ENCODE peak calls at places on chromosomes 2 and 18, in four cellular contexts. One of them, this sample, is unnamed.

GRCh38 chr2:188518391-188518790 is 226.7 kb downstream of the GULP1 start:
- DNase-seq in T-helper 9 cell: no peak
- DNase-seq in fibroblast of mammary gland: peak
- DNase-seq in HFF-Myc: no peak
- DNase-seq in this sample: no peak

GRCh38 chr18:59279722-59280121 is 6.5 kb upstream of the RAX start:
- DNase-seq in T-helper 9 cell: no peak
- DNase-seq in fibroblast of mammary gland: no peak
- DNase-seq in HFF-Myc: no peak
- DNase-seq in this sample: no peak

GRCh38 chr2:170332676-170333402 is 154.9 kb downstream of the MYO3B start:
- DNase-seq in T-helper 9 cell: no peak
- DNase-seq in fibroblast of mammary gland: no peak
- DNase-seq in HFF-Myc: no peak
- DNase-seq in this sample: no peak

GRCh38 chr18:11119550-11119949 is 29.8 kb downstream of the PIEZO2 start:
- DNase-seq in T-helper 9 cell: no peak
- DNase-seq in fibroblast of mammary gland: no peak
- DNase-seq in HFF-Myc: no peak
- DNase-seq in this sample: no peak

GRCh38 chr18:2905802-2906521 is 59.2 kb downstream of the EMILIN2 start:
- DNase-seq in T-helper 9 cell: peak
- DNase-seq in fibroblast of mammary gland: peak
- DNase-seq in HFF-Myc: no peak
- DNase-seq in this sample: peak

GRCh38 chr2:2033691-2034090 is 289.4 kb upstream of the PXDN start:
- DNase-seq in T-helper 9 cell: no peak
- DNase-seq in fibroblast of mammary gland: no peak
- DNase-seq in HFF-Myc: no peak
- DNase-seq in this sample: no peak

GRCh38 chr2:110149330-110150220 is 34.0 kb upstream of the MALL start:
- DNase-seq in T-helper 9 cell: no peak
- DNase-seq in fibroblast of mammary gland: peak
- DNase-seq in HFF-Myc: no peak
- DNase-seq in this sample: no peak

GRCh38 chr2:232282486-232282885 is 96.1 kb upstream of the ALPP start:
- DNase-seq in T-helper 9 cell: no peak
- DNase-seq in fibroblast of mammary gland: no peak
- DNase-seq in HFF-Myc: no peak
- DNase-seq in this sample: no peak

GRCh38 chr2:95021015-95021399 is 4.5 kb upstream of the MAL start:
- DNase-seq in T-helper 9 cell: no peak
- DNase-seq in fibroblast of mammary gland: no peak
- DNase-seq in HFF-Myc: no peak
- DNase-seq in this sample: no peak

GRCh38 chr2:21354113-21354679 is 230.4 kb downstream of the TDRD15 start:
- DNase-seq in T-helper 9 cell: no peak
- DNase-seq in fibroblast of mammary gland: no peak
- DNase-seq in HFF-Myc: no peak
- DNase-seq in this sample: no peak

GRCh38 chr2:144830543-144830942 is 310.6 kb upstream of the ZEB2 start:
- DNase-seq in T-helper 9 cell: no peak
- DNase-seq in fibroblast of mammary gland: no peak
- DNase-seq in HFF-Myc: no peak
- DNase-seq in this sample: no peak

GRCh38 chr2:191645807-191646611 is 31.9 kb upstream of the NABP1 start:
- DNase-seq in T-helper 9 cell: no peak
- DNase-seq in fibroblast of mammary gland: no peak
- DNase-seq in HFF-Myc: no peak
- DNase-seq in this sample: no peak

GRCh38 chr2:240424341-240425235 is 10.9 kb upstream of the GPC1 start:
- DNase-seq in T-helper 9 cell: no peak
- DNase-seq in fibroblast of mammary gland: no peak
- DNase-seq in HFF-Myc: no peak
- DNase-seq in this sample: no peak

GRCh38 chr2:38654495-38655381 is 11.2 kb upstream of the GALM start:
- DNase-seq in T-helper 9 cell: no peak
- DNase-seq in fibroblast of mammary gland: no peak
- DNase-seq in HFF-Myc: no peak
- DNase-seq in this sample: no peak

GRCh38 chr2:29260151-29260772 is 145.0 kb downstream of the CLIP4 start:
- DNase-seq in T-helper 9 cell: no peak
- DNase-seq in fibroblast of mammary gland: peak
- DNase-seq in HFF-Myc: peak
- DNase-seq in this sample: no peak

GRCh38 chr2:9655441-9656269 is 24.9 kb upstream of the YWHAQ start:
- DNase-seq in T-helper 9 cell: no peak
- DNase-seq in fibroblast of mammary gland: peak
- DNase-seq in HFF-Myc: peak
- DNase-seq in this sample: no peak

GRCh38 chr2:63364866-63365265 is 223.4 kb downstream of the WDPCP start:
- DNase-seq in T-helper 9 cell: no peak
- DNase-seq in fibroblast of mammary gland: no peak
- DNase-seq in HFF-Myc: no peak
- DNase-seq in this sample: no peak

GRCh38 chr2:139669675-139670074 is 889.5 kb upstream of the NXPH2 start:
- DNase-seq in T-helper 9 cell: no peak
- DNase-seq in fibroblast of mammary gland: no peak
- DNase-seq in HFF-Myc: no peak
- DNase-seq in this sample: no peak

GRCh38 chr18:64044616-64045015 is 74.7 kb downstream of the SERPINB8 start:
- DNase-seq in T-helper 9 cell: no peak
- DNase-seq in fibroblast of mammary gland: no peak
- DNase-seq in HFF-Myc: no peak
- DNase-seq in this sample: no peak

GRCh38 chr2:128272586-128273468 is 45.8 kb downstream of the HS6ST1 start:
- DNase-seq in T-helper 9 cell: no peak
- DNase-seq in fibroblast of mammary gland: no peak
- DNase-seq in HFF-Myc: no peak
- DNase-seq in this sample: no peak

GRCh38 chr18:76530846-76531245 is 35.8 kb upstream of the ZNF516 start:
- DNase-seq in T-helper 9 cell: no peak
- DNase-seq in fibroblast of mammary gland: no peak
- DNase-seq in HFF-Myc: no peak
- DNase-seq in this sample: no peak

GRCh38 chr2:168613510-168613909 is 157.4 kb downstream of the CERS6 start:
- DNase-seq in T-helper 9 cell: no peak
- DNase-seq in fibroblast of mammary gland: no peak
- DNase-seq in HFF-Myc: no peak
- DNase-seq in this sample: no peak

GRCh38 chr2:24831216-24831615 is 38.0 kb downstream of the CENPO start:
- DNase-seq in T-helper 9 cell: no peak
- DNase-seq in fibroblast of mammary gland: no peak
- DNase-seq in HFF-Myc: no peak
- DNase-seq in this sample: no peak

GRCh38 chr2:89841476-89841840 is 1150.0 kb downstream of the RPIA start:
- DNase-seq in T-helper 9 cell: no peak
- DNase-seq in fibroblast of mammary gland: no peak
- DNase-seq in HFF-Myc: no peak
- DNase-seq in this sample: no peak

GRCh38 chr2:110116033-110116710 is 550 bp upstream of the MALL start:
- DNase-seq in T-helper 9 cell: no peak
- DNase-seq in fibroblast of mammary gland: peak
- DNase-seq in HFF-Myc: peak
- DNase-seq in this sample: no peak

GRCh38 chr18:49764032-49764431 is 49.3 kb downstream of the ACAA2 start:
- DNase-seq in T-helper 9 cell: no peak
- DNase-seq in fibroblast of mammary gland: peak
- DNase-seq in HFF-Myc: no peak
- DNase-seq in this sample: no peak

GRCh38 chr2:232321156-232321816 is 57.3 kb upstream of the ALPP start:
- DNase-seq in T-helper 9 cell: no peak
- DNase-seq in fibroblast of mammary gland: no peak
- DNase-seq in HFF-Myc: no peak
- DNase-seq in this sample: no peak

GRCh38 chr2:39938035-39938835 is 159.2 kb upstream of the THUMPD2 start:
- DNase-seq in T-helper 9 cell: no peak
- DNase-seq in fibroblast of mammary gland: peak
- DNase-seq in HFF-Myc: peak
- DNase-seq in this sample: no peak

GRCh38 chr2:233855345-233855744 is 1.0 kb upstream of the HJURP start:
- DNase-seq in T-helper 9 cell: no peak
- DNase-seq in fibroblast of mammary gland: no peak
- DNase-seq in HFF-Myc: no peak
- DNase-seq in this sample: no peak

GRCh38 chr2:225282858-225283693 is 116.4 kb upstream of the NYAP2 start:
- DNase-seq in T-helper 9 cell: no peak
- DNase-seq in fibroblast of mammary gland: peak
- DNase-seq in HFF-Myc: no peak
- DNase-seq in this sample: no peak

GRCh38 chr2:44770221-44771187 is 171.0 kb upstream of the SIX3 start:
- DNase-seq in T-helper 9 cell: no peak
- DNase-seq in fibroblast of mammary gland: no peak
- DNase-seq in HFF-Myc: no peak
- DNase-seq in this sample: no peak

GRCh38 chr2:215427585-215427984 is 8.3 kb downstream of the FN1 start:
- DNase-seq in T-helper 9 cell: no peak
- DNase-seq in fibroblast of mammary gland: peak
- DNase-seq in HFF-Myc: no peak
- DNase-seq in this sample: no peak

GRCh38 chr2:161019311-161019710 is 140.9 kb upstream of the TANK start:
- DNase-seq in T-helper 9 cell: no peak
- DNase-seq in fibroblast of mammary gland: peak
- DNase-seq in HFF-Myc: no peak
- DNase-seq in this sample: no peak

GRCh38 chr2:224103603-224104002 is 64.5 kb upstream of the SERPINE2 start:
- DNase-seq in T-helper 9 cell: no peak
- DNase-seq in fibroblast of mammary gland: no peak
- DNase-seq in HFF-Myc: no peak
- DNase-seq in this sample: no peak

GRCh38 chr2:41900299-41900698 is 147.5 kb upstream of the PKDCC start:
- DNase-seq in T-helper 9 cell: no peak
- DNase-seq in fibroblast of mammary gland: no peak
- DNase-seq in HFF-Myc: no peak
- DNase-seq in this sample: no peak

GRCh38 chr2:195805283-195805976 is 148.4 kb downstream of the SLC39A10 start:
- DNase-seq in T-helper 9 cell: no peak
- DNase-seq in fibroblast of mammary gland: no peak
- DNase-seq in HFF-Myc: no peak
- DNase-seq in this sample: no peak

GRCh38 chr18:816088-816653 is 4.1 kb upstream of the YES1 start:
- DNase-seq in T-helper 9 cell: no peak
- DNase-seq in fibroblast of mammary gland: no peak
- DNase-seq in HFF-Myc: no peak
- DNase-seq in this sample: no peak

GRCh38 chr2:200575957-200576356 is 9.9 kb upstream of the AOX1 start:
- DNase-seq in T-helper 9 cell: no peak
- DNase-seq in fibroblast of mammary gland: peak
- DNase-seq in HFF-Myc: no peak
- DNase-seq in this sample: no peak